ENCODE peak calls at places on chromosomes 11 and 22, in ten cellular contexts. Q is stomach, B is uterus, V is PC-9, U is thoracic aorta, X is pancreas, W is sigmoid colon, A is endothelial cell of umbilical vein, C is fibroblast of lung, I is MM.1S. L is an unnamed sample. For H3K9me3, the result is how much of the 10 kb centered on the place peaks cover.

GRCh38 chr22:26848244-26848920 is 191.0 kb downstream of the MIAT start:
- DNase-seq in Q (no peak), B (no peak), V (peak), U (no peak), X (no peak), W (no peak), A (no peak), C (no peak), I (no peak), L (no peak)

GRCh38 chr22:20430101-20430640 is 7.5 kb downstream of the SCARF2 start:
- DNase-seq in Q (no peak), B (no peak), V (no peak), U (no peak), X (no peak), W (peak), A (no peak), C (no peak), I (no peak), L (no peak)

GRCh38 chr11:119729581-119730346 is 764 bp upstream of the NECTIN1 start:
- DNase-seq in Q (peak), B (peak), V (peak), U (peak), X (peak), W (peak), A (peak), C (peak), I (no peak), L (no peak)

GRCh38 chr11:111173221-111173620 is 72.3 kb upstream of the POU2AF2 start:
- DNase-seq in Q (no peak), B (no peak), V (no peak), U (no peak), X (no peak), W (no peak), A (no peak), C (no peak), I (no peak), L (no peak)

GRCh38 chr11:12724301-12725046 is 50.3 kb downstream of the TEAD1 start:
- DNase-seq in Q (peak), B (peak), V (peak), U (peak), X (peak), W (peak), A (peak), C (peak), I (no peak), L (no peak)

GRCh38 chr11:8080674-8081590 is at the start of gene TUB:
- DNase-seq in Q (peak), B (peak), V (no peak), U (no peak), X (peak), W (no peak), A (no peak), C (no peak), I (no peak), L (no peak)

GRCh38 chr22:29786026-29786425 is 18.9 kb downstream of the UQCR10 start:
- DNase-seq in Q (peak), B (no peak), V (no peak), U (no peak), X (no peak), W (no peak), A (no peak), C (no peak), I (no peak), L (no peak)

GRCh38 chr11:58392741-58393140 is 13.9 kb downstream of the OR5B3 start:
- DNase-seq in Q (no peak), B (no peak), V (peak), U (no peak), X (no peak), W (no peak), A (peak), C (no peak), I (no peak), L (no peak)

GRCh38 chr22:42649261-42650056 is at the start of gene CYB5R3:
- DNase-seq in Q (peak), B (peak), V (peak), U (no peak), X (peak), W (peak), A (peak), C (peak), I (peak), L (peak)

GRCh38 chr22:30492144-30492543 is 13.4 kb downstream of the SEC14L4 start:
- DNase-seq in Q (no peak), B (no peak), V (no peak), U (no peak), X (no peak), W (no peak), A (no peak), C (no peak), I (no peak), L (no peak)

DNA sequence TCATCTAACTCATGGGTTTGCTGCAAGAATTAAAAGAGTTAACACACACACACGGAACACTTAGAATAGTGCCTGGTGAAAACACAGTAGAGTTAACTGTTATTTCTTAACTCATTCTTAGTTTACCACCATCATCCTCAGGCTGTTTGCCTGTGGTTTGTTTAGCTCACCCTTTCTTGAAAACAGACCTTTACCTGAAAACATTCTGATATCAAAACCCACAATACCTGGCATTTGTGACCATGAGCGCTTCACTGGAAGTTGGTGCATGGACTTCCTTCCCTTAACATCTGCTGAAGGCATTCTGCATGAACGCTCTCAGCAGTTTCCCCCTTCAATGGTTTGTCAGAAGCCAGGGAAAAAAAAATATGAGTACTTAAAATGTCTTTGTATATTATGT is 256.0 kb downstream of the ETS1 start:
- DNase-seq in Q (no peak), B (no peak), V (no peak), U (no peak), X (no peak), W (no peak), A (no peak), C (no peak), I (no peak), L (no peak)
- H3K27ac ChIP-seq in Q (no peak), B (no peak), V (no peak), U (no peak), X (no peak), W (no peak), A (no peak), C (no peak), I (no peak), L (no peak)

GRCh38 chr11:120985718-120986569 is 38.0 kb upstream of the TBCEL start:
- DNase-seq in Q (peak), B (peak), V (peak), U (no peak), X (peak), W (peak), A (peak), C (peak), I (peak), L (peak)
- TF ChIP-seq CTCF in Q (no peak), B (peak), V (no peak), U (peak), X (peak), W (no peak), A (peak), C (no peak), I (peak), L (peak)

GRCh38 chr22:25779890-25780289 is 37.9 kb downstream of the MYO18B start:
- DNase-seq in Q (no peak), B (no peak), V (no peak), U (no peak), X (no peak), W (no peak), A (no peak), C (no peak), I (no peak), L (no peak)

GRCh38 chr22:25777411-25777810 is 35.4 kb downstream of the MYO18B start:
- DNase-seq in Q (no peak), B (no peak), V (no peak), U (no peak), X (no peak), W (no peak), A (no peak), C (no peak), I (no peak), L (no peak)

GRCh38 chr22:25780673-25781072 is 38.7 kb downstream of the MYO18B start:
- DNase-seq in Q (no peak), B (no peak), V (no peak), U (no peak), X (no peak), W (no peak), A (no peak), C (no peak), I (no peak), L (no peak)

GRCh38 chr22:25777870-25778269 is 35.9 kb downstream of the MYO18B start:
- DNase-seq in Q (no peak), B (no peak), V (no peak), U (no peak), X (no peak), W (no peak), A (peak), C (peak), I (no peak), L (no peak)

DNA sequence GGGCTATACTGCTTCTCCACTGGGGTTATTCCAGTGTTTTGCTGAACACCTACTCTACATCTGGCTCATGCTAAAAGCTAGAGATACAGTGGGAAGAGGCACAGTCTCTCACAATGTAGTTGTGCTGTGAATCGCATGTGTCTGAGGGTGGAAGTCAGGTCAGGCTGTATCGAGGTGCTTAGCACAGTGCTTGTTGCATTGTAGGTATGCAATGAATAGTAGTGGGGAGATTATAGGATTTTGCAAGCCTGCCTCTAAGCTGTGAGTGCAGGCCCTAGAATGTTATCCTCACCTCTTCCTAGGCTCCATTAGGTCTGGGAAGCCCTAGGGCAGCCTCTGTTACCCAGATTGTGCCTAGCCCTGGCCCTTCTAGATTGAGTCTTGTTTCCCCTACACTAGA is 37.4 kb downstream of the MYO18B start:
- DNase-seq in Q (no peak), B (no peak), V (no peak), U (no peak), X (no peak), W (no peak), A (no peak), C (no peak), I (no peak), L (no peak)
- H3K9me3 ChIP-seq in Q (under half), B (under half), V (under half), U (under half), X (under half), W (under half), A (under half), C (under half), I (under half), L (under half)

GRCh38 chr11:62794201-62794775 is 2.5 kb upstream of the TMEM223 start:
- DNase-seq in Q (no peak), B (no peak), V (no peak), U (no peak), X (no peak), W (no peak), A (no peak), C (no peak), I (no peak), L (no peak)
- H3K27ac ChIP-seq in Q (no peak), B (no peak), V (no peak), U (no peak), X (no peak), W (no peak), A (no peak), C (no peak), I (no peak), L (no peak)

GRCh38 chr11:126310229-126310991 is 6.5 kb downstream of the DCPS start:
- DNase-seq in Q (peak), B (peak), V (peak), U (peak), X (peak), W (peak), A (peak), C (peak), I (peak), L (peak)

GRCh38 chr11:126305699-126306098 is 1.8 kb downstream of the DCPS start:
- DNase-seq in Q (no peak), B (no peak), V (no peak), U (no peak), X (no peak), W (no peak), A (no peak), C (no peak), I (peak), L (no peak)

GRCh38 chr11:126304457-126305072 is 705 bp downstream of the DCPS start:
- DNase-seq in Q (no peak), B (no peak), V (no peak), U (no peak), X (no peak), W (peak), A (no peak), C (no peak), I (peak), L (no peak)

GRCh38 chr11:126308271-126308671 is 4.4 kb downstream of the DCPS start:
- DNase-seq in Q (no peak), B (no peak), V (no peak), U (no peak), X (no peak), W (no peak), A (no peak), C (no peak), I (no peak), L (no peak)

GRCh38 chr11:126307706-126308105 is 3.8 kb downstream of the DCPS start:
- DNase-seq in Q (no peak), B (no peak), V (no peak), U (no peak), X (no peak), W (no peak), A (peak), C (peak), I (peak), L (no peak)
- TF ChIP-seq CTCF in Q (no peak), B (no peak), V (peak), U (no peak), X (no peak), W (no peak), A (peak), C (peak), I (peak), L (no peak)